ENCODE peak calls at places on chromosomes 12 and 14, in four cellular contexts. R, T, Z and F are unnamed samples. For H3K4me1, the result is how much of the 10 kb centered on the place peaks cover.

GRCh38 chr14:98181768-98182167 is 1090.2 kb downstream of the BCL11B start:
- DNase-seq in R (no peak), Z (no peak), T (no peak), F (no peak)

GRCh38 chr14:102501751-102502315 is 7.7 kb downstream of the ANKRD9 start:
- DNase-seq in Z (no peak), T (no peak), R (no peak), F (no peak)

GRCh38 chr12:27868165-27868564 is 88.1 kb upstream of the MANSC4 start:
- DNase-seq in Z (no peak), R (no peak), T (no peak), F (no peak)

GRCh38 chr14:24275524-24276139 is 4.2 kb upstream of the RABGGTA start:
- DNase-seq in R (peak), T (no peak), Z (no peak), F (no peak)

GRCh38 chr14:58171090-58171489 is 19.1 kb upstream of the ARMH4 start:
- DNase-seq in R (peak), T (peak), Z (peak), F (peak)

GRCh38 chr12:103855036-103855712 is 14.1 kb upstream of the NT5DC3 start:
- DNase-seq in T (no peak), Z (no peak), R (peak), F (no peak)

GRCh38 chr12:132152921-132153321 is 8.7 kb downstream of the NOC4L start:
- DNase-seq in Z (no peak), R (no peak), T (no peak), F (no peak)

GRCh38 chr12:51773145-51773869 is 75.2 kb downstream of the FIGNL2 start:
- DNase-seq in R (no peak), T (no peak), Z (no peak), F (no peak)

GRCh38 chr12:104316936-104317335 is 13.4 kb downstream of the EID3 start:
- DNase-seq in Z (no peak), T (no peak), R (no peak), F (no peak)

GRCh38 chr14:89422181-89422951 is 5.3 kb upstream of the FOXN3 start:
- DNase-seq in Z (no peak), R (no peak), T (no peak), F (no peak)

GRCh38 chr12:100375023-100375737 is 18.3 kb downstream of the SLC17A8 start:
- DNase-seq in R (no peak), Z (no peak), T (no peak), F (no peak)

GRCh38 chr14:35878272-35879140 is 52.4 kb downstream of the BRMS1L start:
- DNase-seq in R (no peak), Z (no peak), T (no peak), F (no peak)

GRCh38 chr12:59317598-59317997 is 278.2 kb upstream of the SLC16A7 start:
- DNase-seq in R (no peak), T (peak), Z (no peak), F (no peak)

GRCh38 chr12:57810450-57810849 is 8.1 kb downstream of the AVIL start:
- DNase-seq in Z (no peak), T (no peak), R (no peak), F (no peak)

GRCh38 chr14:90556050-90556477 is 159.2 kb downstream of the CALM1 start:
- DNase-seq in R (peak), Z (no peak), T (no peak), F (peak)

GRCh38 chr12:100716658-100716948 is 78.0 kb upstream of the ANO4 start:
- DNase-seq in Z (no peak), T (no peak), R (no peak), F (no peak)

GRCh38 chr12:57452937-57453509 is 2.1 kb upstream of the INHBE start:
- DNase-seq in R (peak), T (no peak), Z (no peak), F (peak)

GRCh38 chr14:64702493-64703392 is 1.5 kb upstream of the PLEKHG3 start:
- DNase-seq in T (no peak), Z (no peak), R (no peak), F (no peak)

GRCh38 chr14:50359631-50360030 is 37.0 kb downstream of the CDKL1 start:
- DNase-seq in Z (no peak), T (no peak), R (no peak), F (no peak)

GRCh38 chr12:53060721-53061276 is 10.9 kb downstream of the TNS2 start:
- DNase-seq in R (no peak), T (no peak), Z (no peak), F (no peak)

DNA sequence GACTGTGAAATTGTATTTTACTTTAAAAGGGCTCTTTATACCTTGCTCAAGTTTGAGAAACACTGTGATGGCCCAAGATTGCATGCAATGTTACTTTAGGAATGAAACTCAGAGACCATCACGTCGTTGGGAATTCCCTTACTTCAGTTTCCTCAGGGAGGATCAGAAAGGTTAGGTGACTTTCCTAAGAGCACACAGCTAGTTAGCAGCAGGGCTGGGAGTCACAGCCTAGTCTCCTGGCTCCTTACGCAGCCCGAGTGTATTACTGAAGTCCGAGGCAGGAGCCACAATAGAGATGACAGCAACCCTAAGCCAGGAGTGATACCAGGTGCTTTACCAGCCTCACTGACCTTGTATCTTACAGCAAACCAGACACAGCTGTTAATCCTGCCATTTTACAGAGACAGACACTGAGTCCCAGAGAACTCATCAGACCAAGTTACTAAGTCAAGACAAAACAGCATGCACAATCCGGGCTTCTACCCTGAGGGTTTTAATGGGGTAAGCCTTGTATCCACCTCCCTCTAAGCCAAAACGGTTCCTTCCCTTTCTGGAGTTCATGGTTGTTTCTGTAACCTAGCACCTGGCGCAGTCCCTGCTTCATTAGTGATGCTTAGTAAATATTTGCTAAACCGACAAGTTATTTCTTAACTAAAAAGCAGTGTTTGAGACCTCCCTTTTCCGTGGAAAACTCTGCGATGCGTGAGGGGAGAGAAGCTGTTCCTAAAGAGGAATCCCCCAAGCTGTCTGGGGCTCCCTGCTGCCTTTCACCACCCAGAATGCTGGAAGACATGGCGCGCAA is 66.9 kb downstream of the RBM19 start:
- DNase-seq in R (no peak), Z (no peak), T (no peak), F (no peak)
- TF ChIP-seq SUZ12 in R (no peak), Z (no peak), T (no peak), F (no peak)

GRCh38 chr12:46366771-46367170 is 5.8 kb downstream of the SLC38A2 start:
- DNase-seq in Z (no peak), R (no peak), T (no peak), F (no peak)

GRCh38 chr12:46363582-46364299 is 8.8 kb downstream of the SLC38A2 start:
- DNase-seq in T (no peak), R (no peak), Z (no peak), F (no peak)

GRCh38 chr12:46365951-46366379 is 6.6 kb downstream of the SLC38A2 start:
- DNase-seq in T (no peak), Z (no peak), R (no peak), F (no peak)

GRCh38 chr12:46364300-46364696 is 8.3 kb downstream of the SLC38A2 start:
- DNase-seq in R (no peak), Z (no peak), T (no peak), F (no peak)

GRCh38 chr12:46364777-46365580 is 7.6 kb downstream of the SLC38A2 start:
- DNase-seq in R (peak), T (no peak), Z (no peak), F (no peak)
- H3K4me3 ChIP-seq in R (peak), T (no peak), Z (peak), F (no peak)

DNA sequence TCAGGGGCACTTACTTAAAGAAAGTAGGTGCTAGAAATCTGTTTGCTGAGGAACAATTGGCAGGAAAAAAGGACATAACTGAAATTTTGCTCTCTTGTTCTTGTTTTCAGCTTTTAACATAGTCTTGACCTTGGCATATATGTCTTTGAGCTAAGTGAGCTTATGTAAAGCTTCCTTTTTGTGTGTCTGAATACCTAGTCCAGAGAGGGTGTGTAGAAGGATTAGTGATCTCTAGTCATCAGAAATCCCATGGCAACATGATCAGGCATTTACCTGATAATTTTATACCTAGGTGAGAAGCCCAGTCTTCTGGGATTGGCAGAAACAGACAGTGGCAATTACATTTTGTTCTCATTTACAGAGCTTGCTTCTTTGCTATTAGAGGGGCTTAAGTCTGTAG is 166.1 kb downstream of the SNAPC1 start:
- DNase-seq in Z (no peak), T (no peak), R (no peak), F (no peak)
- H3K4me1 ChIP-seq in Z (under half), T (under half), R (under half), F (under half)

DNA sequence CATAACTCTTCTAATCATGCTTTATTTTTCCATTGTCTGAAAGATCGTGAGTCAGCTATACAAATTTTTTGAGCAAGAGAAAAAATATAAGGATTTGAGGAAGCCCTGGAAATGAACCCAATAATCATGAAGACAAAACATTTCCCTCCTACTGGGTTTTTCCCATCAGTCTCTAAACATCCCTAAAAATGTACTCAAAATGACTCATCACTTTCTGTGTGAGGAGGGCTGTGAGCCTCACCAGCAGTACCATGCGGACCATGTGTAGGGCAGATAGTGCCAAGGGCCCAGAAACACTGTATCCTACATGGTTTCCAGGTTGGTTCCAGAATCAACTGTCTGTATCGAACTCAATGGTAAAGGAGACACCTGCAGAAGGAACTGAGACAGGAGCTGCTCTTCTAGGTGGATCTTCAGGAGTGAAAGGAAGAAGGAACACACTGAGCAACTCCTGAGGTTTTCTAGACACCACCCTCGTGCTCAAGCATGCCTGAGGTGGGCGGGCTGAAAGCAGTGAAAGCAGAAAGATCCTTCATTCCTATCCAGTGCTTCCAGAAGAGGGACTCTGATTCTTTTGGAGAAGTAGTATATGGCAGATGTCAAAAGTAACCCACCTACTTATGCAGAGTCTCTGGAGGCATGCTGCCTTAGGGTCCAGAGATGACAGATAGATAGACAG is 48.6 kb upstream of the RHOJ start:
- DNase-seq in T (no peak), R (no peak), Z (no peak), F (no peak)
- TF ChIP-seq SUZ12 in T (no peak), R (no peak), Z (no peak), F (no peak)

GRCh38 chr12:25960176-25960575 is 1.7 kb downstream of the RASSF8 start:
- DNase-seq in Z (no peak), R (no peak), T (no peak), F (no peak)
- H3K4me3 ChIP-seq in Z (no peak), R (no peak), T (peak), F (peak)

DNA sequence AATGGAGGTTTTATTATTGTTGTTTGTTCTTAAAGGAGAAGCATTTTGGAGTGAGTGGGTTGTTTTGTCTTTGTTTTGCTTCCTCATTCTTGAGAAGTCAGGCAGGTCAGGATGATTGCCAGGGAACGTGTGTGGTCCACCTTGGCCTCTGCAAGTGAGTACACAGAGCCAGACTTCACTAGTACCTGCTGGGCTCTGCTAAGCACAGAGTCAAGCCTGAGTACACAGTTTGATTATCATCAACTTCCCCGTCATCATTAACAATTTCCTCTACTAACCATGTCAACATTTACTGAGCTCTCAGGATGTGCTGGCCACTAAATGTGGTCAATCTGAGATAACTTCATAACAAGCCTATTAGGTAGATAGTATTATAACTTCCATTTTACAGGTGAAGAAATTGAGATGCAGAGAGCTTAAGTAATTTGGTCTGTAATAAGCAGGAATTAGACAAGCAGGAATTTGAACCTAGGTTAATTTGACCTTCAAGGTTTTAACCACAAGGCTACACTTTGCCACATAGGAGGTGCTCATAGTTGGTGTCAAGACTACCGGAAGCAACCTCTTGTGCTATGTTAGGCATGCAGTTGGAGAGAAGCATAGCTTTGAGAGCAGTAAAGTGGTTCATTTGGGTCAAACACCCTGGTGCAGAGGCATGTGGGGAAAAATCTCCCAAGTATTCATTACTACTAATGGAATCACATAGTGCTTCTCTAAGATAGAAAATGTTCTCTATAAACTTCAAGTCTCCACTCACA is 178.3 kb downstream of the NUAK1 start:
- DNase-seq in T (no peak), R (no peak), Z (no peak), F (no peak)
- H3K4me1 ChIP-seq in T (under half), R (under half), Z (under half), F (under half)

GRCh38 chr12:13941258-13942249 is 39.8 kb downstream of the GRIN2B start:
- DNase-seq in R (peak), T (peak), Z (no peak), F (peak)
- TF ChIP-seq SUZ12 in R (no peak), T (no peak), Z (no peak), F (no peak)

GRCh38 chr12:1532367-1532752 is 62.0 kb downstream of the FBXL14 start:
- DNase-seq in T (no peak), Z (no peak), R (no peak), F (no peak)
- H3K4me3 ChIP-seq in T (no peak), Z (peak), R (no peak), F (no peak)